ENCODE peak calls at places on chromosomes 3 and 15, in seven cellular contexts. E is HCT116, C is neural progenitor cell, W is GM23248, V is GM23338, M is PC-3, X is hepatocyte. S is an unnamed sample.

GRCh38 chr3:126512026-126512425 is 5.5 kb downstream of the UROC1 start:
- DNase-seq in E (no peak), C (no peak), W (no peak), V (no peak), M (no peak), X (no peak), S (no peak)

GRCh38 chr3:171393032-171393744 is 67.0 kb downstream of the TNIK start:
- DNase-seq in E (no peak), C (peak), W (no peak), V (peak), M (no peak), X (no peak), S (no peak)

GRCh38 chr3:37922721-37923575 is 61.3 kb downstream of the CTDSPL start:
- DNase-seq in E (no peak), C (no peak), W (peak), V (no peak), M (peak), X (no peak), S (no peak)

GRCh38 chr3:111676177-111677021 is 81.3 kb upstream of the ZBED2 start:
- DNase-seq in E (no peak), C (no peak), W (peak), V (no peak), M (peak), X (peak), S (peak)

GRCh38 chr15:31437686-31438085 is 111.1 kb downstream of the KLF13 start:
- DNase-seq in E (no peak), C (no peak), W (no peak), V (no peak), M (no peak), X (no peak), S (no peak)

GRCh38 chr15:99168601-99169580 is 64.0 kb downstream of the SYNM start:
- DNase-seq in E (no peak), C (no peak), W (no peak), V (no peak), M (no peak), X (no peak), S (no peak)

GRCh38 chr15:51025454-51025846 is 69.3 kb downstream of the TNFAIP8L3 start:
- DNase-seq in E (no peak), C (no peak), W (no peak), V (no peak), M (no peak), X (no peak), S (no peak)

GRCh38 chr3:143172313-143173054 is 52.9 kb downstream of the CHST2 start:
- DNase-seq in E (no peak), C (no peak), W (no peak), V (no peak), M (no peak), X (no peak), S (no peak)

GRCh38 chr3:129305592-129306091 is 27.0 kb downstream of the HMCES start:
- DNase-seq in E (no peak), C (peak), W (peak), V (peak), M (no peak), X (peak), S (no peak)

GRCh38 chr15:65102912-65103311 is 12.1 kb downstream of the UBAP1L start:
- DNase-seq in E (no peak), C (no peak), W (no peak), V (no peak), M (no peak), X (no peak), S (no peak)

GRCh38 chr3:98730338-98730737 is 32.8 kb upstream of the ST3GAL6 start:
- DNase-seq in E (no peak), C (no peak), W (no peak), V (no peak), M (peak), X (no peak), S (peak)

GRCh38 chr15:99504823-99505551 is 60.8 kb upstream of the MEF2A start:
- DNase-seq in E (no peak), C (no peak), W (peak), V (peak), M (peak), X (no peak), S (no peak)

GRCh38 chr15:60407406-60407805 is 9.6 kb upstream of the ANXA2 start:
- DNase-seq in E (no peak), C (no peak), W (peak), V (no peak), M (peak), X (no peak), S (no peak)

GRCh38 chr3:147393261-147393964 is 12.9 kb downstream of the ZIC4 start:
- DNase-seq in E (no peak), C (peak), W (peak), V (peak), M (no peak), X (no peak), S (no peak)

GRCh38 chr3:32706348-32707025 is 21.5 kb downstream of the CNOT10 start:
- DNase-seq in E (no peak), C (no peak), W (peak), V (no peak), M (no peak), X (no peak), S (no peak)

GRCh38 chr3:45994661-45995369 is 809 bp downstream of the FYCO1 start:
- DNase-seq in E (no peak), C (peak), W (peak), V (peak), M (peak), X (peak), S (no peak)

GRCh38 chr15:73367624-73368300 is 996 bp downstream of the HCN4 start:
- DNase-seq in E (no peak), C (peak), W (peak), V (peak), M (no peak), X (peak), S (no peak)

GRCh38 chr3:128073807-128074206 is 21.6 kb downstream of the SEC61A1 start:
- DNase-seq in E (no peak), C (no peak), W (no peak), V (no peak), M (peak), X (no peak), S (no peak)

GRCh38 chr3:57582470-57583168 is 14.5 kb downstream of the ARF4 start:
- DNase-seq in E (peak), C (no peak), W (no peak), V (peak), M (peak), X (peak), S (peak)

GRCh38 chr3:123774474-123774873 is 109.7 kb downstream of the MYLK start:
- DNase-seq in E (no peak), C (no peak), W (peak), V (no peak), M (no peak), X (no peak), S (no peak)

GRCh38 chr15:67707520-67708283 is 117.6 kb upstream of the SKOR1 start:
- DNase-seq in E (no peak), C (peak), W (no peak), V (peak), M (no peak), X (no peak), S (no peak)

GRCh38 chr15:55084216-55084615 is 112.5 kb downstream of the RSL24D1 start:
- DNase-seq in E (no peak), C (no peak), W (no peak), V (no peak), M (no peak), X (no peak), S (no peak)

GRCh38 chr3:24235121-24235520 is 259.5 kb downstream of the THRB start:
- DNase-seq in E (peak), C (no peak), W (no peak), V (no peak), M (peak), X (peak), S (peak)

GRCh38 chr15:74786659-74787165 is 4.8 kb downstream of the CSK start:
- DNase-seq in E (no peak), C (no peak), W (peak), V (no peak), M (no peak), X (no peak), S (peak)

GRCh38 chr3:37071921-37072320 is 78.6 kb downstream of the MLH1 start:
- DNase-seq in E (no peak), C (no peak), W (no peak), V (no peak), M (no peak), X (no peak), S (no peak)

GRCh38 chr15:68586274-68586961 is 7.6 kb downstream of the CORO2B start:
- DNase-seq in E (peak), C (no peak), W (peak), V (no peak), M (peak), X (peak), S (no peak)

GRCh38 chr3:50339485-50340196 is 995 bp downstream of the RASSF1 start:
- DNase-seq in E (no peak), C (no peak), W (peak), V (no peak), M (no peak), X (no peak), S (no peak)

GRCh38 chr15:82064824-82065223 is 19.0 kb upstream of the MEX3B start:
- DNase-seq in E (no peak), C (no peak), W (peak), V (no peak), M (no peak), X (no peak), S (no peak)

DNA sequence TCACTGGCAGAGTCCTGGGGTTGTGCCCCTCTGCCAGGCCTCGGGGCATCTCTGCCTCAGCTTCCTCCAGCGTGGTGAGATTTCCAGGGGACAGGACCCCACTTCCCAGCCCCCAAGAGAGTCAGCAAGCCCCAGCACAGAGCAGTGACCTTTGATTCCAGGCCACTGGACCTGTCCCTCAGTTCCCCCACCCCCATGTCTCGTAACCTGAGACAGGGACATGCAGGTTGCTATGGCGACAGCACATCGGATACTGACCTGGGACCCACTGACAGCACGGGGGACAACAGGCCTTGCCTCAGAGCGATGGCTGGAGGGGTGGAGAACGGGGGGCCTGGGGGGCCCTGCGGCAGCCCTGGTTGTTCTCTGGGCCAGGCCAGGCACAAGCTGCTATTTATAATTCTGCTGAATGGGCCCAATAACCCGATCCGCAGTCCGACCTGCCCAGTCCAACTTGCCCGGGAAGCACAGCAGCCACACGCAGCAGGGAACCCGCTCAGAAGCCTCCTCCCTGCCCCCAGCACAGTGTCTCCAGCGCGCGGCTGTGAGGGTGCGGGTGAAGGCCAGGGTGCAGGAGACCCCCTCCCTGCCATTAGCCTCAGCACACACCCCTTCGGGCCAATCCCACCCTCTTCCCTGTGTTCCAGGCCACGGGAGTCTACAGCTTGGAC is 34.6 kb downstream of the ATP2B2 start:
- DNase-seq in E (no peak), C (peak), W (no peak), V (peak), M (no peak), X (no peak), S (no peak)
- TF ChIP-seq EZH2 in E (no peak), C (no peak), W (no peak), V (no peak), M (no peak), X (no peak), S (no peak)

GRCh38 chr3:12644297-12644937 is 19.5 kb downstream of the RAF1 start:
- DNase-seq in E (no peak), C (no peak), W (peak), V (no peak), M (no peak), X (no peak), S (no peak)
- TF ChIP-seq EZH2phosphoT487 in E (no peak), C (no peak), W (no peak), V (no peak), M (no peak), X (no peak), S (no peak)

GRCh38 chr15:63232400-63232799 is 43.0 kb downstream of the RAB8B start:
- DNase-seq in E (no peak), C (no peak), W (peak), V (no peak), M (peak), X (no peak), S (no peak)

GRCh38 chr15:63231717-63232116 is 42.3 kb downstream of the RAB8B start:
- DNase-seq in E (no peak), C (no peak), W (peak), V (no peak), M (no peak), X (no peak), S (no peak)

GRCh38 chr15:63234479-63234878 is 42.9 kb upstream of the APH1B start:
- DNase-seq in E (no peak), C (no peak), W (peak), V (peak), M (peak), X (peak), S (no peak)

GRCh38 chr15:63233667-63234419 is 43.6 kb upstream of the APH1B start:
- DNase-seq in E (no peak), C (no peak), W (peak), V (no peak), M (peak), X (no peak), S (no peak)

DNA sequence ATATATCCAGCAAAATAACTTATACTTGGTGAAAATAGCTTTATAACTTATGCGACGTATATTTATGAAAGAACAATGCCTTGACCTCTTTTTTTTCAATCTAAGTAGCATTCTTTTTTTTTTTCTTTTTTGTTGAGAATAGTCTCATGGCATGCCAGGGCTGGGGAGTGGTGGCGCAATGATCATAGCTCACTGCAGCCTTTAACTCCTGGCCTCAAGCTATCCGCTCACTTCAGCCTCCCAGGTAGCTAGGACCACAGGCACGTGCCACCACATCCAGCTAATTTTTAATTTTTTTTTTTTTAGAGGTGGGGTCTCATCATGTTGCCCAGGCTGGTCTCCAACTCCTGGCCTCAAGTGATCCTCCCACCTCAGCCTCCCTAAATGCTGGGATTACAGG is 43.5 kb downstream of the RAB8B start:
- DNase-seq in E (no peak), C (no peak), W (peak), V (no peak), M (no peak), X (no peak), S (no peak)
- TF ChIP-seq EZH2 in E (no peak), C (no peak), W (no peak), V (no peak), M (no peak), X (no peak), S (no peak)

GRCh38 chr15:89090791-89091666 is 2.8 kb downstream of the ABHD2 start:
- DNase-seq in E (no peak), C (no peak), W (peak), V (no peak), M (peak), X (no peak), S (peak)
- TF ChIP-seq EZH2phosphoT487 in E (no peak), C (no peak), W (no peak), V (no peak), M (no peak), X (no peak), S (no peak)

S was measured in MM.1S.